ENCODE peak calls at places on chromosome 3, in eight cellular contexts. One of them, this sample, is unnamed.

GRCh38 chr3:78645628-78646310 is 1122.0 kb downstream of the ROBO1 start:
- DNase-seq in cardiac muscle cell: peak; percentile 87
- DNase-seq in hepatocyte: peak; percentile 87
- DNase-seq in choroid plexus epithelial cell: peak; percentile 90
- DNase-seq in CD4-positive, alpha-beta T cell: no peak
- DNase-seq in GM10248: peak; percentile 25
- DNase-seq in omental fat pad: no peak
- DNase-seq in retinal pigment epithelial cell: peak; percentile 71
- DNase-seq in this sample: peak; percentile 28

GRCh38 chr3:104088738-104089137 is 1278.0 kb upstream of the ALCAM start:
- DNase-seq in GM10248: no peak
- DNase-seq in choroid plexus epithelial cell: no peak
- DNase-seq in cardiac muscle cell: no peak
- DNase-seq in hepatocyte: no peak
- DNase-seq in CD4-positive, alpha-beta T cell: no peak
- DNase-seq in omental fat pad: no peak
- DNase-seq in retinal pigment epithelial cell: no peak
- DNase-seq in this sample: no peak

GRCh38 chr3:179067839-179068238 is 3.8 kb downstream of the ZMAT3 start:
- DNase-seq in retinal pigment epithelial cell: no peak
- DNase-seq in hepatocyte: no peak
- DNase-seq in cardiac muscle cell: peak; percentile 26
- DNase-seq in GM10248: no peak
- DNase-seq in omental fat pad: no peak
- DNase-seq in choroid plexus epithelial cell: no peak
- DNase-seq in CD4-positive, alpha-beta T cell: no peak
- DNase-seq in this sample: no peak

GRCh38 chr3:173395073-173395411 is 2.5 kb upstream of the NLGN1 start:
- DNase-seq in cardiac muscle cell: no peak
- DNase-seq in omental fat pad: no peak
- DNase-seq in CD4-positive, alpha-beta T cell: no peak
- DNase-seq in retinal pigment epithelial cell: peak; percentile 51
- DNase-seq in GM10248: no peak
- DNase-seq in choroid plexus epithelial cell: no peak
- DNase-seq in hepatocyte: no peak
- DNase-seq in this sample: no peak

GRCh38 chr3:126773783-126774182 is 69.7 kb downstream of the CHCHD6 start:
- DNase-seq in choroid plexus epithelial cell: no peak
- DNase-seq in CD4-positive, alpha-beta T cell: no peak
- DNase-seq in GM10248: no peak
- DNase-seq in cardiac muscle cell: no peak
- DNase-seq in retinal pigment epithelial cell: no peak
- DNase-seq in omental fat pad: no peak
- DNase-seq in hepatocyte: no peak
- DNase-seq in this sample: no peak

GRCh38 chr3:146682176-146682575 is 77.0 kb upstream of the PLSCR5 start:
- DNase-seq in omental fat pad: no peak
- DNase-seq in GM10248: no peak
- DNase-seq in CD4-positive, alpha-beta T cell: no peak
- DNase-seq in cardiac muscle cell: no peak
- DNase-seq in hepatocyte: no peak
- DNase-seq in choroid plexus epithelial cell: peak; percentile 75
- DNase-seq in retinal pigment epithelial cell: peak; percentile 34
- DNase-seq in this sample: no peak

GRCh38 chr3:189710620-189711388 is 79.6 kb downstream of the TP63 start:
- DNase-seq in hepatocyte: peak; percentile 61
- DNase-seq in GM10248: no peak
- DNase-seq in choroid plexus epithelial cell: peak; percentile 98
- DNase-seq in CD4-positive, alpha-beta T cell: no peak
- DNase-seq in omental fat pad: no peak
- DNase-seq in retinal pigment epithelial cell: peak; percentile 90
- DNase-seq in cardiac muscle cell: peak; percentile 98
- DNase-seq in this sample: peak; percentile 16

GRCh38 chr3:77667901-77668300 is 628.0 kb downstream of the ROBO2 start:
- DNase-seq in CD4-positive, alpha-beta T cell: no peak
- DNase-seq in GM10248: no peak
- DNase-seq in cardiac muscle cell: no peak
- DNase-seq in omental fat pad: no peak
- DNase-seq in choroid plexus epithelial cell: no peak
- DNase-seq in retinal pigment epithelial cell: no peak
- DNase-seq in hepatocyte: no peak
- DNase-seq in this sample: no peak

GRCh38 chr3:38647217-38647970 is 2.1 kb downstream of the SCN5A start:
- DNase-seq in choroid plexus epithelial cell: no peak
- DNase-seq in retinal pigment epithelial cell: no peak
- DNase-seq in cardiac muscle cell: no peak
- DNase-seq in hepatocyte: no peak
- DNase-seq in CD4-positive, alpha-beta T cell: no peak
- DNase-seq in GM10248: no peak
- DNase-seq in omental fat pad: no peak
- DNase-seq in this sample: no peak

GRCh38 chr3:94225176-94225742 is 162.4 kb downstream of the NSUN3 start:
- DNase-seq in hepatocyte: no peak
- DNase-seq in cardiac muscle cell: no peak
- DNase-seq in choroid plexus epithelial cell: peak; percentile 23
- DNase-seq in CD4-positive, alpha-beta T cell: no peak
- DNase-seq in omental fat pad: no peak
- DNase-seq in retinal pigment epithelial cell: no peak
- DNase-seq in GM10248: no peak
- DNase-seq in this sample: no peak

GRCh38 chr3:141377377-141377776 is 9.1 kb downstream of the ZBTB38 start:
- DNase-seq in cardiac muscle cell: no peak
- DNase-seq in choroid plexus epithelial cell: no peak
- DNase-seq in retinal pigment epithelial cell: no peak
- DNase-seq in CD4-positive, alpha-beta T cell: no peak
- DNase-seq in GM10248: no peak
- DNase-seq in omental fat pad: no peak
- DNase-seq in hepatocyte: no peak
- DNase-seq in this sample: no peak

GRCh38 chr3:39343076-39343717 is 13.7 kb downstream of the CCR8 start:
- DNase-seq in CD4-positive, alpha-beta T cell: no peak
- DNase-seq in cardiac muscle cell: no peak
- DNase-seq in GM10248: no peak
- DNase-seq in choroid plexus epithelial cell: no peak
- DNase-seq in retinal pigment epithelial cell: no peak
- DNase-seq in hepatocyte: peak; percentile 13
- DNase-seq in omental fat pad: no peak
- DNase-seq in this sample: no peak

DNA sequence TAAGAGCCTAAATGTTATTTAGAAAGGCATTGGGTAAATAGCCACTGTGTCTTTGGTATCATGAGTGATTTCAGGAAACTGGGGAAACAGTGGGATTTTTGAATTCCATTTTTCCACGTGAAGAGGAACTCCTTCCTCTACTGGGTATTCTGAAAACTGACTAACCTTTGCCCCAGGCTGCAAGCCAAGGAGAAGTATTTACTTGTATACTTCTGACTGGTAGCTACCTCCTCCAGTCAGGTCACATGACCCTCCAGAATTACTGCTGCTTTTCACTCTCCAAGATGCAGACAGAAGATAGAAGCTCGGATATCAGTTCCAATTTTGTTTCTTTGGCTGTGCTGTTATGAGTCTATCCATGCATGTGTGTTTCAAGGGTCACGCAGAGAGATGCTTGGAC is 50.9 kb upstream of the MAP3K13 start:
- DNase-seq in choroid plexus epithelial cell: no peak
- DNase-seq in cardiac muscle cell: no peak
- DNase-seq in retinal pigment epithelial cell: no peak
- DNase-seq in GM10248: no peak
- DNase-seq in CD4-positive, alpha-beta T cell: no peak
- DNase-seq in omental fat pad: no peak
- DNase-seq in hepatocyte: no peak
- DNase-seq in this sample: no peak
- TF ChIP-seq CTCF in choroid plexus epithelial cell: no peak
- TF ChIP-seq CTCF in cardiac muscle cell: no peak
- TF ChIP-seq CTCF in retinal pigment epithelial cell: no peak
- TF ChIP-seq CTCF in GM10248: no peak
- TF ChIP-seq CTCF in CD4-positive, alpha-beta T cell: no peak
- TF ChIP-seq CTCF in omental fat pad: no peak
- TF ChIP-seq CTCF in hepatocyte: no peak
- TF ChIP-seq CTCF in this sample: no peak

GRCh38 chr3:24352893-24353553 is 141.6 kb downstream of the THRB start:
- DNase-seq in cardiac muscle cell: no peak
- DNase-seq in omental fat pad: no peak
- DNase-seq in retinal pigment epithelial cell: no peak
- DNase-seq in CD4-positive, alpha-beta T cell: no peak
- DNase-seq in hepatocyte: no peak
- DNase-seq in choroid plexus epithelial cell: no peak
- DNase-seq in GM10248: no peak
- DNase-seq in this sample: no peak

GRCh38 chr3:24355806-24356205 is 138.8 kb downstream of the THRB start:
- DNase-seq in retinal pigment epithelial cell: no peak
- DNase-seq in omental fat pad: no peak
- DNase-seq in cardiac muscle cell: no peak
- DNase-seq in GM10248: no peak
- DNase-seq in hepatocyte: no peak
- DNase-seq in choroid plexus epithelial cell: no peak
- DNase-seq in CD4-positive, alpha-beta T cell: no peak
- DNase-seq in this sample: no peak

GRCh38 chr3:24357635-24358034 is 137.0 kb downstream of the THRB start:
- DNase-seq in retinal pigment epithelial cell: no peak
- DNase-seq in choroid plexus epithelial cell: no peak
- DNase-seq in hepatocyte: no peak
- DNase-seq in GM10248: no peak
- DNase-seq in omental fat pad: no peak
- DNase-seq in cardiac muscle cell: no peak
- DNase-seq in CD4-positive, alpha-beta T cell: no peak
- DNase-seq in this sample: no peak

GRCh38 chr3:24351779-24352469 is 142.7 kb downstream of the THRB start:
- DNase-seq in omental fat pad: no peak
- DNase-seq in retinal pigment epithelial cell: no peak
- DNase-seq in hepatocyte: no peak
- DNase-seq in choroid plexus epithelial cell: peak; percentile 57
- DNase-seq in CD4-positive, alpha-beta T cell: no peak
- DNase-seq in GM10248: no peak
- DNase-seq in cardiac muscle cell: peak; percentile 80
- DNase-seq in this sample: no peak

DNA sequence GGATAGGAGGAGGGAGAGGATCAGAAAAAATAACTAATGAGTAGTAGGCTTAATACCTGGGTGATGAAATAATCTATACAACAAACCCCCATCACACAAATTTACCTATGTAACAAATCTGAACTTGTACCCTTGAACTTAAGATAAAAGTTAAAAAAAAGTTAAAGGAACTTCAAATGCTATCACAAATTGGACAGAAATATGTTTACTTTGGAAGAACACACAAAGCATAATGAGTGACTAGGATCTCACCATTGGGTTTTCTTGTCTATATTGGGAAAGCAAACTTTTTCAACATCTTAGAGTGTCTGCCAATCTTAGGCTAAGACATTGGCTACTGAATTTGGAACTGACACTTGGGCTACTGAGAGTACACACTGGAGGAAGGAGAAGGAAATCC is 140.4 kb downstream of the THRB start:
- DNase-seq in omental fat pad: no peak
- DNase-seq in hepatocyte: no peak
- DNase-seq in GM10248: no peak
- DNase-seq in CD4-positive, alpha-beta T cell: no peak
- DNase-seq in choroid plexus epithelial cell: no peak
- DNase-seq in retinal pigment epithelial cell: no peak
- DNase-seq in cardiac muscle cell: no peak
- DNase-seq in this sample: no peak
- TF ChIP-seq CTCF in omental fat pad: no peak
- TF ChIP-seq CTCF in hepatocyte: no peak
- TF ChIP-seq CTCF in GM10248: no peak
- TF ChIP-seq CTCF in CD4-positive, alpha-beta T cell: no peak
- TF ChIP-seq CTCF in choroid plexus epithelial cell: no peak
- TF ChIP-seq CTCF in retinal pigment epithelial cell: no peak
- TF ChIP-seq CTCF in cardiac muscle cell: no peak
- TF ChIP-seq CTCF in this sample: no peak

GRCh38 chr3:17972889-17973558 is 230.6 kb upstream of the TBC1D5 start:
- DNase-seq in hepatocyte: peak; percentile 21
- DNase-seq in GM10248: no peak
- DNase-seq in retinal pigment epithelial cell: no peak
- DNase-seq in omental fat pad: no peak
- DNase-seq in CD4-positive, alpha-beta T cell: no peak
- DNase-seq in cardiac muscle cell: no peak
- DNase-seq in choroid plexus epithelial cell: no peak
- DNase-seq in this sample: no peak

GRCh38 chr3:17972476-17972875 is 230.0 kb upstream of the TBC1D5 start:
- DNase-seq in choroid plexus epithelial cell: no peak
- DNase-seq in GM10248: no peak
- DNase-seq in CD4-positive, alpha-beta T cell: no peak
- DNase-seq in omental fat pad: no peak
- DNase-seq in hepatocyte: no peak
- DNase-seq in retinal pigment epithelial cell: no peak
- DNase-seq in cardiac muscle cell: no peak
- DNase-seq in this sample: no peak

GRCh38 chr3:17973559-17973906 is 231.1 kb upstream of the TBC1D5 start:
- DNase-seq in retinal pigment epithelial cell: peak; percentile 16
- DNase-seq in CD4-positive, alpha-beta T cell: no peak
- DNase-seq in omental fat pad: no peak
- DNase-seq in cardiac muscle cell: no peak
- DNase-seq in GM10248: no peak
- DNase-seq in hepatocyte: peak; percentile 11
- DNase-seq in choroid plexus epithelial cell: no peak
- DNase-seq in this sample: no peak

GRCh38 chr3:17972030-17972429 is 229.6 kb upstream of the TBC1D5 start:
- DNase-seq in GM10248: no peak
- DNase-seq in CD4-positive, alpha-beta T cell: no peak
- DNase-seq in cardiac muscle cell: no peak
- DNase-seq in choroid plexus epithelial cell: no peak
- DNase-seq in omental fat pad: no peak
- DNase-seq in retinal pigment epithelial cell: no peak
- DNase-seq in hepatocyte: no peak
- DNase-seq in this sample: no peak

DNA sequence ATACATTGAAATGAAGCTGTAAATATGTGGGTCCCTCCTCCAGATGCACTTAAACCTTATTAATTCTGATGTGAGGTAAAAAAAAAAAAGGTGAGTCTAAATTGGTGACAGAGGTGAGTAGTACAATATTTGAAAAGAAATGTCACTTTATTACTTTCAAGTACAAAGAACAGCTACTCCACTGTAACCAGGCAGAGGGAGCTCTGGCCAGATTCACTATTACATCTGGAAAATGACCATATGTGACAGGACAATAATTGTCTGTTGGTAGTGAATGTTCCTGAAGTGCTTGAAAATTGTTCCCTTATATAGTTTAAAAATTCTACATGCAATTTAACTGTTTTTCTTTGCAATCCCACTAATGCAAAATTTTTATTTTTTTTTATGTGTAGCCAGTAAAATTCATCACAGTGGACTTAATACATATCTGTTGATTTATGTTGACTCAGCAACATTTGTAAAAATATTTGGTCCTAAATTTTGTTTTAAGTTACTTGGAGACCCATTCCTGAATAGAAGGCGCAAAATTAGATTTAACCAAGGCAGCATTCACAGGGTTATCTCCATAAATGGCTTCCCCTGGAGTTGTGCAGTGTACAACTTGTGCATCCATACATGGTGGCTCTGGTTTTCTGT is 231.9 kb upstream of the TBC1D5 start:
- DNase-seq in GM10248: no peak
- DNase-seq in CD4-positive, alpha-beta T cell: no peak
- DNase-seq in omental fat pad: no peak
- DNase-seq in hepatocyte: no peak
- DNase-seq in choroid plexus epithelial cell: peak; percentile 21
- DNase-seq in retinal pigment epithelial cell: no peak
- DNase-seq in cardiac muscle cell: peak; percentile 21
- DNase-seq in this sample: no peak
- TF ChIP-seq CTCF in GM10248: no peak
- TF ChIP-seq CTCF in CD4-positive, alpha-beta T cell: no peak
- TF ChIP-seq CTCF in omental fat pad: no peak
- TF ChIP-seq CTCF in hepatocyte: peak; percentile 37
- TF ChIP-seq CTCF in choroid plexus epithelial cell: peak; percentile 54
- TF ChIP-seq CTCF in retinal pigment epithelial cell: peak; percentile 38
- TF ChIP-seq CTCF in cardiac muscle cell: peak; percentile 40
- TF ChIP-seq CTCF in this sample: peak; percentile 19

GRCh38 chr3:61663728-61664492 is 102.5 kb downstream of the PTPRG start:
- DNase-seq in CD4-positive, alpha-beta T cell: no peak
- DNase-seq in choroid plexus epithelial cell: peak; percentile 98
- DNase-seq in cardiac muscle cell: peak; percentile 88
- DNase-seq in hepatocyte: peak; percentile 43
- DNase-seq in GM10248: no peak
- DNase-seq in retinal pigment epithelial cell: peak; percentile 47
- DNase-seq in omental fat pad: no peak
- DNase-seq in this sample: no peak
- TF ChIP-seq CTCF in CD4-positive, alpha-beta T cell: no peak
- TF ChIP-seq CTCF in choroid plexus epithelial cell: no peak
- TF ChIP-seq CTCF in cardiac muscle cell: no peak
- TF ChIP-seq CTCF in hepatocyte: no peak
- TF ChIP-seq CTCF in GM10248: no peak
- TF ChIP-seq CTCF in retinal pigment epithelial cell: no peak
- TF ChIP-seq CTCF in omental fat pad: no peak
- TF ChIP-seq CTCF in this sample: no peak

This sample was measured in GM13977.